ENCODE peak calls at places on chromosomes 6 and 20, in seven cellular contexts. A, Q, S, Y, T, N and R are unnamed samples.

GRCh38 chr6:63803371-63803770 is 167.8 kb downstream of the PHF3 start:
- DNase-seq in A (no peak), Q (no peak), S (no peak), Y (no peak), T (no peak), N (no peak), R (no peak)

GRCh38 chr6:35435075-35435837 is 16.9 kb upstream of the FANCE start:
- DNase-seq in A (no peak), Q (peak), S (no peak), Y (no peak), T (peak), N (no peak), R (no peak)

GRCh38 chr6:2434116-2434515 is 188.7 kb upstream of the GMDS start:
- DNase-seq in A (no peak), Q (no peak), S (no peak), Y (no peak), T (no peak), N (peak), R (no peak)

GRCh38 chr6:73006161-73006560 is 219.1 kb downstream of the KHDC1L start:
- DNase-seq in A (no peak), Q (no peak), S (no peak), Y (no peak), T (no peak), N (no peak), R (no peak)

GRCh38 chr20:54061106-54061881 is 9.1 kb downstream of the BCAS1 start:
- DNase-seq in A (no peak), Q (no peak), S (no peak), Y (no peak), T (no peak), N (peak), R (no peak)

GRCh38 chr6:134517145-134517658 is 199.3 kb upstream of the SGK1 start:
- DNase-seq in A (peak), Q (no peak), S (peak), Y (no peak), T (peak), N (peak), R (no peak)

GRCh38 chr6:48281217-48281616 is 170.2 kb upstream of the PTCHD4 start:
- DNase-seq in A (no peak), Q (no peak), S (no peak), Y (no peak), T (no peak), N (no peak), R (no peak)

GRCh38 chr6:13769655-13770053 is 44.7 kb downstream of the MCUR1 start:
- DNase-seq in A (no peak), Q (no peak), S (peak), Y (no peak), T (peak), N (no peak), R (no peak)

GRCh38 chr6:7146079-7146828 is 38.5 kb downstream of the RREB1 start:
- DNase-seq in A (peak), Q (peak), S (no peak), Y (no peak), T (no peak), N (peak), R (no peak)

GRCh38 chr6:2522521-2522920 is 228.2 kb downstream of the MYLK4 start:
- DNase-seq in A (no peak), Q (no peak), S (no peak), Y (no peak), T (no peak), N (peak), R (no peak)

GRCh38 chr6:140040391-140040790 is 665.9 kb upstream of the CITED2 start:
- DNase-seq in A (no peak), Q (no peak), S (no peak), Y (no peak), T (no peak), N (peak), R (no peak)

GRCh38 chr6:38573800-38574395 is 65.8 kb downstream of the BTBD9 start:
- DNase-seq in A (no peak), Q (no peak), S (no peak), Y (no peak), T (no peak), N (peak), R (peak)

GRCh38 chr6:158329531-158329930 is 17.3 kb downstream of the TULP4 start:
- DNase-seq in A (no peak), Q (no peak), S (no peak), Y (no peak), T (no peak), N (peak), R (no peak)

GRCh38 chr20:8764289-8764962 is 304.5 kb upstream of the PLCB4 start:
- DNase-seq in A (no peak), Q (peak), S (no peak), Y (no peak), T (no peak), N (no peak), R (no peak)

GRCh38 chr6:105503641-105504040 is 100.8 kb upstream of the PREP start:
- DNase-seq in A (no peak), Q (no peak), S (no peak), Y (no peak), T (no peak), N (no peak), R (no peak)

GRCh38 chr20:49589747-49590146 is 21.8 kb upstream of the PTGIS start:
- DNase-seq in A (no peak), Q (no peak), S (no peak), Y (no peak), T (no peak), N (no peak), R (no peak)

GRCh38 chr20:59751075-59751711 is 146.9 kb downstream of the PHACTR3 start:
- DNase-seq in A (peak), Q (peak), S (peak), Y (no peak), T (peak), N (peak), R (peak)

GRCh38 chr6:160124605-160125004 is 3.0 kb downstream of the SLC22A1 start:
- DNase-seq in A (no peak), Q (no peak), S (no peak), Y (no peak), T (no peak), N (no peak), R (no peak)

GRCh38 chr6:67639161-67639560 is 995.9 kb upstream of the ADGRB3 start:
- DNase-seq in A (no peak), Q (no peak), S (no peak), Y (no peak), T (no peak), N (peak), R (no peak)

GRCh38 chr20:13821876-13822275 is 37.0 kb downstream of the NDUFAF5 start:
- DNase-seq in A (no peak), Q (no peak), S (no peak), Y (no peak), T (no peak), N (peak), R (no peak)